ENCODE peak calls at places on chromosomes 12 and 14, in five cellular contexts. T, N, D, U and S are unnamed samples.

GRCh38 chr14:90050271-90050670 is 11.5 kb upstream of the KCNK13 start:
- DNase-seq in T (no peak), N (no peak), D (no peak), U (no peak), S (no peak)

GRCh38 chr12:85283560-85283959 is 3.5 kb downstream of the ALX1 start:
- DNase-seq in T (no peak), N (no peak), D (no peak), U (peak; percentile 16), S (no peak)

GRCh38 chr14:85310491-85311272 is 219.3 kb upstream of the FLRT2 start:
- DNase-seq in T (no peak), N (no peak), D (no peak), U (no peak), S (no peak)

GRCh38 chr12:42213954-42214426 is 24.1 kb downstream of the YAF2 start:
- DNase-seq in T (no peak), N (peak; percentile 45), D (no peak), U (peak; percentile 77), S (peak; percentile 50)

GRCh38 chr12:52847335-52848102 is 1.3 kb downstream of the KRT78 start:
- DNase-seq in T (no peak), N (no peak), D (no peak), U (no peak), S (peak; percentile 14)

GRCh38 chr14:68820999-68821683 is 28.3 kb upstream of the ZFP36L1 start:
- DNase-seq in T (no peak), N (no peak), D (no peak), U (no peak), S (no peak)

GRCh38 chr12:95547522-95548055 is 3.7 kb downstream of the USP44 start:
- DNase-seq in T (no peak), N (no peak), D (no peak), U (peak; percentile 36), S (peak; percentile 63)

GRCh38 chr12:122921917-122922316 is 26.0 kb upstream of the VPS37B start:
- DNase-seq in T (no peak), N (no peak), D (no peak), U (no peak), S (no peak)

GRCh38 chr12:115922952-115923564 is 354.4 kb downstream of the MED13L start:
- DNase-seq in T (no peak), N (no peak), D (no peak), U (peak; percentile 21), S (peak; percentile 33)

GRCh38 chr12:4975574-4975973 is 65.9 kb downstream of the KCNA1 start:
- DNase-seq in T (no peak), N (no peak), D (no peak), U (no peak), S (peak; percentile 7)

GRCh38 chr14:103539056-103539825 is 10.2 kb downstream of the TRMT61A start:
- DNase-seq in T (no peak), N (no peak), D (no peak), U (no peak), S (no peak)

GRCh38 chr12:70576341-70577282 is 60.6 kb downstream of the PTPRB start:
- DNase-seq in T (no peak), N (no peak), D (peak; percentile 66), U (peak; percentile 92), S (peak; percentile 80)

GRCh38 chr12:3885179-3886094 is 12.2 kb upstream of the PARP11 start:
- DNase-seq in T (no peak), N (no peak), D (peak; percentile 8), U (peak; percentile 80), S (peak; percentile 63)

GRCh38 chr14:22668863-22669262 is 24.7 kb upstream of the OR6J1 start:
- DNase-seq in T (no peak), N (no peak), D (no peak), U (peak; percentile 63), S (no peak)

GRCh38 chr12:11684393-11684792 is 34.9 kb downstream of the ETV6 start:
- DNase-seq in T (no peak), N (no peak), D (no peak), U (no peak), S (peak; percentile 57)

GRCh38 chr12:3743803-3744202 is 9.1 kb downstream of the CRACR2A start:
- DNase-seq in T (no peak), N (no peak), D (no peak), U (peak; percentile 73), S (peak; percentile 49)

GRCh38 chr14:68910540-68910939 is 68.6 kb downstream of the ACTN1 start:
- DNase-seq in T (no peak), N (no peak), D (no peak), U (peak; percentile 78), S (peak; percentile 21)

GRCh38 chr14:93956514-93957332 is 19.6 kb downstream of the ASB2 start:
- DNase-seq in T (no peak), N (no peak), D (no peak), U (no peak), S (no peak)

GRCh38 chr12:101700299-101700820 is 2.9 kb downstream of the CHPT1 start:
- DNase-seq in T (no peak), N (no peak), D (no peak), U (no peak), S (no peak)
- H3K4me3 ChIP-seq in T (peak overlapping the region; percentile 97), N (peak overlapping the region; percentile 89), D (no peak overlapping the region), U (no peak overlapping the region), S (no peak overlapping the region)

DNA sequence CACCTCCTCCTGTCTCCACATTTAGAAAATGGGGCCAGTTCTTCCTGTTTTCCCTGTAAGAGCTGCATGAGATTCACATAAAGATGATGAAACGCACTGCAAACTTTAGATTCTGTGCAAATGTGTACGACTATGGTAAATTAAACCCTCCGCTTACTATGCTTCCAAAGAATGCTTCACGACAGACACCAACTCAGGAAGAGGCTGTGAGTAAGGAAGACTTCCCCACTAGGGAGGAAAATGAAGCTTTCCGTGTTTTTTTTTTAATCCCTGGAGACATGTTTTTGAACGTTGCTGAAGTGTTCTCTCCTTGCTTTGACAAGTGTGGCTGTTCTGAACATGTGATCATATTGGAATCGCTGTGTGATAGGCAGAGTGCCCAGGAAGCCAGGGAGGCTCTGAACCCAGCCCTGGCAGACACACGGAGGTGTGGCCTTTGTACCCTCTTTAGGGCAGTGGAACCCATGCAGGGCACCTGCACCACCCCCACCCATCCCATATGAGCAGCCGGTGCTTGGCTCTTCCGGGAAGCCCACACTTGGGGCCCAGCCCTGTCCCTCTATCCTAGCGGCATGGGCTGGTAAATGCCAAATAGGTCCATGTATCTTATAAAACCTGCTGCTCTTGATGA is 7.5 kb upstream of the SYNE3 start:
- DNase-seq in T (peak; percentile 71), N (no peak), D (no peak), U (peak; percentile 88), S (peak; percentile 65)
- TF ChIP-seq CTCF in T (no peak), N (peak; percentile 42), D (peak; percentile 19), U (peak; percentile 16), S (peak; percentile 2)

DNA sequence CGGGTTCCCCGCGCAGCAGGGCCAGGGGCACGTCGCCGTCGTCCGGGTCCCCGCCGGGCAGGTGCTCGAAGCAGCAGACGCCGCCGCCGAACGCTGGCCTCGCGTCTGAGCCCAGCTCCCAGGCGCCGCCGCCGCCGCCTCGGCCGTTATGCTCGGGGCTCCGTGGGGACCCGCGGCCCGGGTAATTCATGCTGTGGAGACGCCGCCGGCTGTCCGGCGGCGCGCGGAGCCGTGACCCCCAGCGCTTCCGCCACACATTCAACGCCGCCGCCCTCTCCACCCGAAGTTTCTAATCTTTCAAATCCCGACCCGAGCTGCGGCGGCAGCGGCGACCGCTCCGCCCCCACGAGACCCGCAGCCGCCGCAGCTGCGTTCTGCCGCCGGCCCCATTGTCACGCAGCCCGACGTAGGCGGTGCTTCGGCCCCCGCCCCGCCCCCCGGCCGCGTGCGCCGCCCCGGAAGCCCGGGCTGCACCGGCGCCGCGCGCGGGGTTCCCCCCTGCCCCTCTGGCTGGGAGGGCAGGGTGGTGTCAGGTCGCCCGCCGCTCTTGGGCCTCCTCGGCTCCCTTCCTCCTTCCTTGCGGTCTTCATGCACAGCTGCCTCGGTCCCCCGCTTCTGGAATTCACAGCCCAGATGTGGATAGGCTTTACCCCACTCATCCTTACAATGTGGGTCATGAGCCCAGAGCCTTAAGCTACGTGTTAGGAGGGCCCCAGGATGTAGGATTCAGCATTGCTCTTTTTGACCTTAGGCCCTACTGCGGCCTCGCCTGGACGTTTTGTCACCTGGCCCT is at the start of gene DDHD1:
- DNase-seq in T (peak; percentile 85), N (peak; percentile 82), D (peak; percentile 48), U (peak; percentile 51), S (peak; percentile 45)
- H3K4me3 ChIP-seq in T (peak within 1 kb of the TSS; percentile 93), N (peak within 1 kb of the TSS; percentile 94), D (peak within 1 kb of the TSS; percentile 86), U (peak within 1 kb of the TSS; percentile 74), S (peak within 1 kb of the TSS; percentile 88)

DNA sequence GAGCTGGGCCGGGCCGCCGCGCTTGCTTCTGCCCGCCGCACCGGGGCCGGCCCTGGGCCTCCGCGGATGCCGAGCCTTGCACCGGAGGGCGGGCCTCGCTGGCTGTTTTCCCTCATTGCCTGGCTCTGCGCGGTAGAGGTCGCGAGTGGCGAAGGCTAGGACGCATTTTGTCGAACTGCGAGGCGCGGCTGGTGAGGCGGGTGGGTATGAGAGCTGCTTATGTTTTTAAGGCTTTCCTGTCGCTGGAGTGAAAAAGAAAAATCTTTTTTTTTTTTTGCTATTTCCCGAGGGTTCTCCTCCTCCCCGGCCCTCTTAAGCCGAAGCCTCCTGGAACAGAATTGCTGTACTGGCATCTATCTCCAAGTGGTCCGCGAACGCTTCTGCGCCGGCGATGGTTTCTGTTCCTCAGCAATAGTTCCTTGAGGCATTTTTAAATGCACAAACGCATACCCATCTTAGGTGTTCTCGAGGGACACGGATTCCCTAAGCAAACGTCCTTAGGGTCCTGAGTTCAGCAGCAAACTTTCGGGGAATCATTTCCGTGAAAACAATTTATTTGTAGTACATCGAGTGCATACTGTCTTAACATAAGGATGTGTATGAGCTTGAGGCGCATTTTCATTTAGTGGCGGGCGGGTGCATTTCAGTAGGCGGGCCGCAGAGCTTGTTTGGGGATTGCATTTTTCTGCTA is 631 bp downstream of the RESF1 start:
- DNase-seq in T (peak; percentile 84), N (peak; percentile 75), D (no peak), U (peak; percentile 60), S (peak; percentile 56)
- TF ChIP-seq CTCF in T (no peak), N (no peak), D (peak; percentile 8), U (peak; percentile 18), S (no peak)